ENCODE peak calls at places on chromosomes 7 and 10, in six cellular contexts. One of them, this sample, is unnamed.

GRCh38 chr10:33665512-33665911 is 331.0 kb upstream of the NRP1 start:
- DNase-seq in progenitor cell of endocrine pancreas: no peak
- DNase-seq in NAMALWA: no peak
- DNase-seq in esophagus muscularis mucosa: no peak
- DNase-seq in SK-MEL-5: no peak
- DNase-seq in Peyer's patch: no peak
- DNase-seq in this sample: no peak

GRCh38 chr7:130201796-130202195 is 3.4 kb downstream of the TMEM209 start:
- DNase-seq in Peyer's patch: peak
- DNase-seq in NAMALWA: no peak
- DNase-seq in progenitor cell of endocrine pancreas: no peak
- DNase-seq in SK-MEL-5: no peak
- DNase-seq in esophagus muscularis mucosa: no peak
- DNase-seq in this sample: no peak

GRCh38 chr7:118245267-118246040 is 20.9 kb downstream of the ANKRD7 start:
- DNase-seq in esophagus muscularis mucosa: no peak
- DNase-seq in NAMALWA: no peak
- DNase-seq in SK-MEL-5: peak
- DNase-seq in progenitor cell of endocrine pancreas: no peak
- DNase-seq in Peyer's patch: no peak
- DNase-seq in this sample: no peak

GRCh38 chr7:33155811-33156210 is 26.4 kb downstream of the BBS9 start:
- DNase-seq in SK-MEL-5: no peak
- DNase-seq in progenitor cell of endocrine pancreas: no peak
- DNase-seq in NAMALWA: no peak
- DNase-seq in esophagus muscularis mucosa: no peak
- DNase-seq in Peyer's patch: no peak
- DNase-seq in this sample: no peak

GRCh38 chr7:12423355-12423994 is 19.8 kb upstream of the VWDE start:
- DNase-seq in esophagus muscularis mucosa: no peak
- DNase-seq in Peyer's patch: no peak
- DNase-seq in SK-MEL-5: no peak
- DNase-seq in NAMALWA: no peak
- DNase-seq in progenitor cell of endocrine pancreas: no peak
- DNase-seq in this sample: no peak

GRCh38 chr10:21510218-21511070 is 15.0 kb downstream of the SKIDA1 start:
- DNase-seq in Peyer's patch: no peak
- DNase-seq in NAMALWA: no peak
- DNase-seq in progenitor cell of endocrine pancreas: no peak
- DNase-seq in esophagus muscularis mucosa: no peak
- DNase-seq in SK-MEL-5: no peak
- DNase-seq in this sample: no peak

GRCh38 chr10:29240991-29241660 is 47.7 kb upstream of the LYZL1 start:
- DNase-seq in progenitor cell of endocrine pancreas: no peak
- DNase-seq in NAMALWA: no peak
- DNase-seq in Peyer's patch: no peak
- DNase-seq in SK-MEL-5: no peak
- DNase-seq in esophagus muscularis mucosa: no peak
- DNase-seq in this sample: peak

GRCh38 chr7:16801579-16801978 is 3.2 kb downstream of the AGR2 start:
- DNase-seq in SK-MEL-5: no peak
- DNase-seq in Peyer's patch: no peak
- DNase-seq in esophagus muscularis mucosa: no peak
- DNase-seq in NAMALWA: no peak
- DNase-seq in progenitor cell of endocrine pancreas: no peak
- DNase-seq in this sample: no peak

GRCh38 chr7:22660732-22661131 is 66.3 kb upstream of the IL6 start:
- DNase-seq in SK-MEL-5: peak
- DNase-seq in esophagus muscularis mucosa: no peak
- DNase-seq in NAMALWA: peak
- DNase-seq in Peyer's patch: no peak
- DNase-seq in progenitor cell of endocrine pancreas: no peak
- DNase-seq in this sample: no peak

GRCh38 chr7:138945169-138945568 is 36.0 kb downstream of the KIAA1549 start:
- DNase-seq in progenitor cell of endocrine pancreas: no peak
- DNase-seq in NAMALWA: no peak
- DNase-seq in Peyer's patch: no peak
- DNase-seq in SK-MEL-5: no peak
- DNase-seq in esophagus muscularis mucosa: no peak
- DNase-seq in this sample: no peak

GRCh38 chr7:2152646-2153045 is 80.1 kb downstream of the MAD1L1 start:
- DNase-seq in SK-MEL-5: no peak
- DNase-seq in esophagus muscularis mucosa: no peak
- DNase-seq in progenitor cell of endocrine pancreas: no peak
- DNase-seq in Peyer's patch: no peak
- DNase-seq in NAMALWA: no peak
- DNase-seq in this sample: no peak

GRCh38 chr7:73721237-73721848 is 1.9 kb upstream of the STX1A start:
- DNase-seq in esophagus muscularis mucosa: no peak
- DNase-seq in NAMALWA: no peak
- DNase-seq in progenitor cell of endocrine pancreas: no peak
- DNase-seq in SK-MEL-5: no peak
- DNase-seq in Peyer's patch: no peak
- DNase-seq in this sample: peak

GRCh38 chr7:101125989-101126650 is 784 bp upstream of the SERPINE1 start:
- DNase-seq in NAMALWA: peak
- DNase-seq in Peyer's patch: peak
- DNase-seq in SK-MEL-5: peak
- DNase-seq in progenitor cell of endocrine pancreas: no peak
- DNase-seq in esophagus muscularis mucosa: no peak
- DNase-seq in this sample: no peak

GRCh38 chr7:98902523-98902922 is 24.2 kb downstream of the TRRAP start:
- DNase-seq in progenitor cell of endocrine pancreas: no peak
- DNase-seq in Peyer's patch: no peak
- DNase-seq in NAMALWA: no peak
- DNase-seq in SK-MEL-5: no peak
- DNase-seq in esophagus muscularis mucosa: no peak
- DNase-seq in this sample: no peak

GRCh38 chr7:124752310-124752709 is 13.3 kb downstream of the GPR37 start:
- DNase-seq in SK-MEL-5: peak
- DNase-seq in esophagus muscularis mucosa: no peak
- DNase-seq in NAMALWA: no peak
- DNase-seq in progenitor cell of endocrine pancreas: no peak
- DNase-seq in Peyer's patch: no peak
- DNase-seq in this sample: no peak

GRCh38 chr10:34474060-34474376 is 341.1 kb downstream of the PARD3 start:
- DNase-seq in esophagus muscularis mucosa: no peak
- DNase-seq in Peyer's patch: no peak
- DNase-seq in progenitor cell of endocrine pancreas: no peak
- DNase-seq in NAMALWA: no peak
- DNase-seq in SK-MEL-5: no peak
- DNase-seq in this sample: no peak

GRCh38 chr10:131167036-131167860 is 144.3 kb downstream of the TCERG1L start:
- DNase-seq in esophagus muscularis mucosa: no peak
- DNase-seq in SK-MEL-5: no peak
- DNase-seq in progenitor cell of endocrine pancreas: no peak
- DNase-seq in NAMALWA: no peak
- DNase-seq in Peyer's patch: peak
- DNase-seq in this sample: no peak

GRCh38 chr10:13698217-13698616 is 111.5 kb downstream of the PRPF18 start:
- DNase-seq in esophagus muscularis mucosa: no peak
- DNase-seq in progenitor cell of endocrine pancreas: no peak
- DNase-seq in SK-MEL-5: no peak
- DNase-seq in Peyer's patch: no peak
- DNase-seq in NAMALWA: no peak
- DNase-seq in this sample: no peak

GRCh38 chr7:47819054-47819920 is 129.0 kb downstream of the PKD1L1 start:
- DNase-seq in Peyer's patch: peak
- DNase-seq in progenitor cell of endocrine pancreas: peak
- DNase-seq in SK-MEL-5: peak
- DNase-seq in esophagus muscularis mucosa: no peak
- DNase-seq in NAMALWA: peak
- DNase-seq in this sample: peak

GRCh38 chr7:149725916-149726315 is 47.5 kb downstream of the ZNF467 start:
- DNase-seq in Peyer's patch: no peak
- DNase-seq in esophagus muscularis mucosa: no peak
- DNase-seq in NAMALWA: no peak
- DNase-seq in SK-MEL-5: no peak
- DNase-seq in progenitor cell of endocrine pancreas: no peak
- DNase-seq in this sample: no peak

GRCh38 chr7:27515933-27516332 is 146.8 kb downstream of the HIBADH start:
- DNase-seq in progenitor cell of endocrine pancreas: no peak
- DNase-seq in esophagus muscularis mucosa: no peak
- DNase-seq in SK-MEL-5: no peak
- DNase-seq in Peyer's patch: no peak
- DNase-seq in NAMALWA: no peak
- DNase-seq in this sample: no peak

GRCh38 chr10:3095373-3096139 is 28.2 kb downstream of the PFKP start:
- DNase-seq in Peyer's patch: no peak
- DNase-seq in SK-MEL-5: peak
- DNase-seq in NAMALWA: no peak
- DNase-seq in esophagus muscularis mucosa: no peak
- DNase-seq in progenitor cell of endocrine pancreas: no peak
- DNase-seq in this sample: no peak

GRCh38 chr7:18508441-18509427 is 13.2 kb downstream of the HDAC9 start:
- DNase-seq in NAMALWA: peak
- DNase-seq in esophagus muscularis mucosa: no peak
- DNase-seq in Peyer's patch: no peak
- DNase-seq in SK-MEL-5: peak
- DNase-seq in progenitor cell of endocrine pancreas: no peak
- DNase-seq in this sample: no peak

GRCh38 chr10:18144928-18145327 is 4.7 kb downstream of the CACNB2 start:
- DNase-seq in progenitor cell of endocrine pancreas: no peak
- DNase-seq in SK-MEL-5: no peak
- DNase-seq in NAMALWA: peak
- DNase-seq in esophagus muscularis mucosa: no peak
- DNase-seq in Peyer's patch: no peak
- DNase-seq in this sample: no peak

GRCh38 chr10:6009159-6009558 is 31.8 kb upstream of the IL15RA start:
- DNase-seq in esophagus muscularis mucosa: no peak
- DNase-seq in Peyer's patch: no peak
- DNase-seq in progenitor cell of endocrine pancreas: no peak
- DNase-seq in SK-MEL-5: no peak
- DNase-seq in NAMALWA: no peak
- DNase-seq in this sample: no peak

GRCh38 chr7:127900735-127901685 is 130.2 kb downstream of the LRRC4 start:
- DNase-seq in progenitor cell of endocrine pancreas: no peak
- DNase-seq in Peyer's patch: no peak
- DNase-seq in NAMALWA: no peak
- DNase-seq in SK-MEL-5: no peak
- DNase-seq in esophagus muscularis mucosa: no peak
- DNase-seq in this sample: no peak

GRCh38 chr10:77609781-77610272 is 27.8 kb downstream of the KCNMA1 start:
- DNase-seq in NAMALWA: no peak
- DNase-seq in esophagus muscularis mucosa: no peak
- DNase-seq in progenitor cell of endocrine pancreas: no peak
- DNase-seq in Peyer's patch: no peak
- DNase-seq in SK-MEL-5: no peak
- DNase-seq in this sample: no peak

GRCh38 chr7:140639366-140640053 is 1.1 kb downstream of the DENND2A start:
- DNase-seq in Peyer's patch: no peak
- DNase-seq in esophagus muscularis mucosa: no peak
- DNase-seq in NAMALWA: no peak
- DNase-seq in SK-MEL-5: no peak
- DNase-seq in progenitor cell of endocrine pancreas: no peak
- DNase-seq in this sample: no peak

GRCh38 chr10:10293431-10293830 is 724.2 kb upstream of the CELF2 start:
- DNase-seq in esophagus muscularis mucosa: no peak
- DNase-seq in SK-MEL-5: no peak
- DNase-seq in progenitor cell of endocrine pancreas: no peak
- DNase-seq in Peyer's patch: no peak
- DNase-seq in NAMALWA: no peak
- DNase-seq in this sample: no peak

GRCh38 chr7:151249732-151250072 is 1.2 kb upstream of the SMARCD3 start:
- DNase-seq in SK-MEL-5: peak
- DNase-seq in Peyer's patch: no peak
- DNase-seq in progenitor cell of endocrine pancreas: no peak
- DNase-seq in esophagus muscularis mucosa: no peak
- DNase-seq in NAMALWA: no peak
- DNase-seq in this sample: no peak

GRCh38 chr7:77783540-77783939 is 14.7 kb downstream of the TMEM60 start:
- DNase-seq in NAMALWA: no peak
- DNase-seq in progenitor cell of endocrine pancreas: no peak
- DNase-seq in Peyer's patch: no peak
- DNase-seq in SK-MEL-5: no peak
- DNase-seq in esophagus muscularis mucosa: no peak
- DNase-seq in this sample: no peak